ENCODE peak calls at places on chromosomes 4 and X, in four cellular contexts. X is astrocyte, P is psoas muscle, I is mesendoderm. G is an unnamed sample. For H3K4me1, the result is how much of the 10 kb centered on the place peaks cover.

GRCh38 chr4:144754562-144755410 is 108.8 kb downstream of the HHIP start:
- DNase-seq in X (peak), P (no peak), I (peak), G (peak)

GRCh38 chr4:188780686-188781085 is 641.4 kb downstream of the TRIML1 start:
- DNase-seq in X (no peak), P (no peak), I (no peak), G (no peak)

GRCh38 chr4:166202991-166203390 is 330.0 kb downstream of the TLL1 start:
- DNase-seq in X (no peak), P (no peak), I (peak), G (no peak)

GRCh38 chrX:51852621-51853020 is 40.8 kb upstream of the MAGED1 start:
- DNase-seq in X (no peak), P (no peak), I (peak), G (no peak)

GRCh38 chr4:7632341-7632740 is 197.6 kb upstream of the PSAPL1 start:
- DNase-seq in X (no peak), P (no peak), I (no peak), G (no peak)

GRCh38 chrX:71111141-71111843 is at the start of gene IL2RG:
- DNase-seq in X (no peak), P (no peak), I (no peak), G (no peak)

GRCh38 chrX:10549280-10549679 is 71.1 kb downstream of the MID1 start:
- DNase-seq in X (no peak), P (no peak), I (no peak), G (no peak)

GRCh38 chr4:3413675-3414420 is 27.9 kb upstream of the HGFAC start:
- DNase-seq in X (no peak), P (peak), I (no peak), G (no peak)

GRCh38 chr4:145061325-145061920 is 36.6 kb downstream of the ANAPC10 start:
- DNase-seq in X (peak), P (no peak), I (peak), G (peak)

GRCh38 chr4:13988347-13989265 is 361.1 kb upstream of the BOD1L1 start:
- DNase-seq in X (peak), P (peak), I (peak), G (peak)
- H3K4me1 ChIP-seq in X (under half), P (under half), I (under half), G (half or more)

GRCh38 chr4:112282860-112283667 is 2.6 kb downstream of the TIFA start:
- DNase-seq in X (no peak), P (no peak), I (no peak), G (no peak)

GRCh38 chr4:112287258-112287873 is 1.7 kb upstream of the TIFA start:
- DNase-seq in X (no peak), P (no peak), I (no peak), G (no peak)

GRCh38 chr4:112284166-112284565 is 1.5 kb downstream of the TIFA start:
- DNase-seq in X (no peak), P (no peak), I (no peak), G (peak)

GRCh38 chr4:112288455-112288854 is 2.8 kb upstream of the TIFA start:
- DNase-seq in X (no peak), P (no peak), I (no peak), G (no peak)

GRCh38 chr4:112284662-112285411 is 867 bp downstream of the TIFA start:
- DNase-seq in X (peak), P (no peak), I (no peak), G (peak)
- H3K4me1 ChIP-seq in X (under half), P (under half), I (under half), G (under half)

GRCh38 chr4:184807261-184807660 is 18.5 kb downstream of the ACSL1 start:
- DNase-seq in X (no peak), P (no peak), I (no peak), G (no peak)
- H3K4me1 ChIP-seq in X (under half), P (half or more), I (under half), G (half or more)

GRCh38 chr4:101158507-101158906 is 188.8 kb downstream of the PPP3CA start:
- DNase-seq in X (no peak), P (no peak), I (no peak), G (no peak)

GRCh38 chr4:101156619-101157310 is 190.6 kb downstream of the PPP3CA start:
- DNase-seq in X (no peak), P (no peak), I (peak), G (no peak)

GRCh38 chr4:101158136-101158485 is 189.2 kb downstream of the PPP3CA start:
- DNase-seq in X (no peak), P (no peak), I (peak), G (peak)

GRCh38 chr4:101155859-101156430 is 191.4 kb downstream of the PPP3CA start:
- DNase-seq in X (no peak), P (no peak), I (no peak), G (no peak)

GRCh38 chr4:101157415-101158135 is 189.8 kb downstream of the PPP3CA start:
- DNase-seq in X (peak), P (no peak), I (no peak), G (peak)
- H3K4me1 ChIP-seq in X (under half), P (under half), I (under half), G (under half)

DNA sequence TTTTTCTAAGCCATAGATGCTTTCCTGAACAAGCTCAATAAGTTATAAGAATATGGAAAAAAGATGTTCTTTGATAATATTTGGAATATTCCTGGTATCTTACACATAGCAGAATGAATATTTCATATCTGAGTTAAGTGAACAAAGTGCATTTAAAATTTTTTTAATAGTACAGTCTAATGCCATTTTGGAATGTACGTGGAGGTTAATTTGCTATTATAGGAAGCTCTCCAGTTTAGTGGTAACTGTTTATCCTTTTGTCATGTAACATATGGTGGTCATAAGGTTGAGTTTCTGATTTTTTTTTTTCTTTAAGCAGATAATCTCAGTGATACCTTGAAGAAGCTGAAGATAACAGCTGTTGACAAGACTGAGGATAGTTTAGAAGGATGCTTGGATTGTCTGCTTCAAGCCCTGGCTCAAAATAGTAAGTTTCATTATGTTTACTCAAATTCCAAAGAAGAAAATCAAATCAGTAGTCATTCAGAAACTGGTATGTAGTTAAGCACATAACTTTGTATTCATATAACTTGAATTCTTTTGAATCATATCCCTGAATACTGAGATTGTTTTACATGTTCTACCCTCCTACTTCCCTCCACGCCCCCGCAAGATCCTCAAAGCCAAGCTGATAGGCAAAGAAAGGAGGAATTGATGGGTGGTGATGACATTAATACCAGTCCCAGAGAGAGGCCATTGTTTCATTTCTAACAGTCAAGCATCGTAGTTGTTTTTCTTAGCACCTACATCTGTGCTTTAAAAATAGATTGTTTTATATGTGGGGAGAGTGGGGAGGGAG is 32.1 kb downstream of the RAP1GDS1 start:
- DNase-seq in X (peak), P (no peak), I (peak), G (peak)
- H3K4me1 ChIP-seq in X (under half), P (under half), I (under half), G (under half)

GRCh38 chr4:93994175-93994994 is 165.8 kb downstream of the ATOH1 start:
- DNase-seq in X (no peak), P (no peak), I (no peak), G (no peak)
- H3K4me1 ChIP-seq in X (under half), P (under half), I (under half), G (under half)

DNA sequence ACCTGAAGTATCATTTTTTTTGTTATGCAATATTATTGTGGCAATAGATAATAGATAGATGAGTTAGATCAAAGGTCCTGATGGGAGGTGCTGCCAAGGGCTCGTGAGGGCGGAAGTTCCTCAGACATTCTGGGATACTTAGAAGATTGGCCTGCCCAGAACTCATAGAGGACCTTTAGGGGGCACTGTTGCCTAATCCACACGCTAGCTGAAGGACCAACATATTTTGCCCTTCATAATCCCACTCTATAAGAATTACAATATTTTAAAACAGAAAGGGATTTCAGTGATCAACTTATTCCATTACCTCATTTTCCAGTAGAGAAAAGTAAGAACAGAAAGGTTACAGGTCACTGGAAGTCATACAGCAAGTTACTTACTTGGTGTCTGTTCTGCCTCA is 22.9 kb upstream of the COX7B2 start:
- DNase-seq in X (peak), P (no peak), I (peak), G (peak)
- H3K4me1 ChIP-seq in X (under half), P (under half), I (under half), G (under half)

GRCh38 chrX:153595387-153595786 is 3.6 kb downstream of the CCNQ start:
- DNase-seq in X (no peak), P (no peak), I (no peak), G (no peak)
- H3K4me1 ChIP-seq in X (under half), P (under half), I (under half), G (under half)

DNA sequence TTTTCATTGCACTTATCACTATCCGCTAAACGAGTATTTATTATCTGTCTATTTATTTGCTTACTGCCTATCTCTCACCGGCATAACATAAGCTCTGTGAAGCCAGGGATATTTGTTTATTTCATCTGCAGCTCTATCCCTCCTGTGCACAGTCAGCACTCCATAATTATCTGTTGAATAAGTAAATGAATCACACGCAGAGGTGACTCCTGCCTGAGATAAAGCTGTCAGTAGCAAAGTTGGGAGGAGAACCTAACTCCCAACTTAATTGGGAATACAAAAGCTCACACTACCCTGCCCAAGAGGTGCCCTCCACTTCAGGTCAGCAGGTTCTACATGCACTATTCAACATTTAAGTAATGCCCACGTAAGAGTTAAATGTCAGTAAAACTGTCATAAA is 85.7 kb downstream of the CORIN start:
- DNase-seq in X (no peak), P (no peak), I (no peak), G (no peak)
- H3K4me1 ChIP-seq in X (under half), P (under half), I (under half), G (under half)

DNA sequence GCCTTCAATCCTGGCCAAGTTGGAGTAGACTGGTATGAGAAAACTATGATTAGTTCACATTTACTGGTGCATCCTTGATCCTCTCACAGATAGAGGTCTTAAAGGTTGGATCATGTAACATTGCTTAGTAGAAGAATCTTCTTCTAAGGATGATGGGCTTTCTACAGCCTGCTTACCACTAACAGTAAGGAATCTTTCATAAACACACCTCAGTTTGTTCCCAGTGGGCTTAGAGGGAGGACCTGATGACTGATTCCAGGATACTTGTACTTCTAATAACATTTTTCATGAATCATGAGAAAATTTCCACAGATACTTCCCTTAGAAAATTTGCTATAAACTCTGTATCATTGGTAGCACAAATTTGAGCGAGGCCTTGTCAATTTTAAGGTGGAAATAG is 40.6 kb downstream of the CCNI start:
- DNase-seq in X (no peak), P (no peak), I (no peak), G (no peak)
- H3K4me1 ChIP-seq in X (under half), P (under half), I (under half), G (half or more)

G was measured in adipocyte.